ENCODE peak calls at places on chromosomes 12 and 14, in six cellular contexts. D, W, C, F, S and R are unnamed samples.

GRCh38 chr12:88658009-88658408 is 77.7 kb upstream of the KITLG start:
- DNase-seq in D (no peak), W (no peak), C (no peak), F (no peak), S (no peak), R (no peak)

GRCh38 chr14:67514650-67515385 is 18.3 kb upstream of the PLEKHH1 start:
- DNase-seq in D (no peak), W (peak; percentile 42), C (peak; percentile 51), F (no peak), S (peak; percentile 54), R (peak; percentile 62)

GRCh38 chr12:47022296-47022695 is 57.1 kb upstream of the PCED1B start:
- DNase-seq in D (no peak), W (no peak), C (no peak), F (no peak), S (no peak), R (no peak)

GRCh38 chr12:6326316-6326959 is 15.4 kb downstream of the TNFRSF1A start:
- DNase-seq in D (no peak), W (peak; percentile 81), C (no peak), F (no peak), S (peak; percentile 35), R (peak; percentile 54)

GRCh38 chr14:104113631-104114420 is 24.6 kb upstream of the KIF26A start:
- DNase-seq in D (no peak), W (peak; percentile 19), C (no peak), F (no peak), S (peak; percentile 1), R (no peak)

GRCh38 chr14:66038214-66038977 is 447.8 kb upstream of the CCDC196 start:
- DNase-seq in D (peak; percentile 3), W (no peak), C (no peak), F (no peak), S (no peak), R (peak; percentile 11)

GRCh38 chr12:132430838-132431826 is 58.8 kb upstream of the FBRSL1 start:
- DNase-seq in D (no peak), W (no peak), C (no peak), F (no peak), S (no peak), R (peak; percentile 47)

GRCh38 chr12:76266797-76267196 is 81.4 kb downstream of the BBS10 start:
- DNase-seq in D (peak; percentile 92), W (no peak), C (no peak), F (peak; percentile 54), S (peak; percentile 6), R (no peak)

GRCh38 chr12:14416658-14417057 is 51.2 kb downstream of the ATF7IP start:
- DNase-seq in D (no peak), W (no peak), C (no peak), F (no peak), S (no peak), R (no peak)

GRCh38 chr12:7068994-7069346 is 8.5 kb downstream of the C1S start:
- DNase-seq in D (no peak), W (no peak), C (no peak), F (no peak), S (no peak), R (no peak)

GRCh38 chr12:95083471-95083870 is 10.1 kb upstream of the NR2C1 start:
- DNase-seq in D (no peak), W (no peak), C (no peak), F (no peak), S (no peak), R (no peak)

GRCh38 chr12:109844983-109845841 is 12.0 kb upstream of the TRPV4 start:
- DNase-seq in D (peak; percentile 34), W (peak; percentile 85), C (peak; percentile 81), F (peak; percentile 74), S (peak; percentile 90), R (peak; percentile 91)

GRCh38 chr14:68110989-68111704 is 291.6 kb downstream of the RAD51B start:
- DNase-seq in D (no peak), W (no peak), C (no peak), F (no peak), S (no peak), R (no peak)

GRCh38 chr14:32226051-32226450 is 23.0 kb upstream of the RNU6-8 start:
- DNase-seq in D (no peak), W (no peak), C (no peak), F (no peak), S (peak; percentile 11), R (no peak)

GRCh38 chr12:118103601-118104382 is at the start of gene VSIG10:
- DNase-seq in D (peak; percentile 80), W (peak; percentile 68), C (no peak), F (peak; percentile 27), S (peak; percentile 88), R (peak; percentile 89)

GRCh38 chr12:1305063-1305434 is 289.3 kb downstream of the FBXL14 start:
- DNase-seq in D (no peak), W (no peak), C (no peak), F (no peak), S (no peak), R (no peak)

GRCh38 chr14:101369194-101369915 is 191.9 kb upstream of the DIO3 start:
- DNase-seq in D (no peak), W (peak; percentile 65), C (no peak), F (no peak), S (no peak), R (no peak)

GRCh38 chr12:109385339-109386078 is 37.8 kb downstream of the MYO1H start:
- DNase-seq in D (no peak), W (no peak), C (no peak), F (no peak), S (no peak), R (no peak)

GRCh38 chr12:46386877-46387629 is 14.5 kb upstream of the SLC38A2 start:
- DNase-seq in D (no peak), W (no peak), C (peak; percentile 68), F (no peak), S (peak; percentile 38), R (peak; percentile 43)

GRCh38 chr12:81297606-81298005 is 219.7 kb downstream of the ACSS3 start:
- DNase-seq in D (no peak), W (no peak), C (no peak), F (no peak), S (no peak), R (no peak)

GRCh38 chr14:55780156-55780946 is 200.3 kb downstream of the KTN1 start:
- DNase-seq in D (no peak), W (no peak), C (no peak), F (peak; percentile 61), S (peak; percentile 68), R (no peak)

GRCh38 chr12:123614531-123614930 is 12.6 kb downstream of the DDX55 start:
- DNase-seq in D (no peak), W (no peak), C (no peak), F (no peak), S (no peak), R (no peak)

GRCh38 chr12:1760566-1761382 is 59.6 kb upstream of the LRTM2 start:
- DNase-seq in D (no peak), W (no peak), C (no peak), F (no peak), S (no peak), R (no peak)

GRCh38 chr14:91570021-91570420 is 59.9 kb upstream of the PPP4R3A start:
- DNase-seq in D (no peak), W (no peak), C (no peak), F (no peak), S (no peak), R (no peak)
- H3K27me3 ChIP-seq in D (peaks cover 8% of the 10 kb centered on the region), W (no peaks in the 10 kb centered on the region), C (peaks cover 4% of the 10 kb centered on the region), F (no peaks in the 10 kb centered on the region), S (no peaks in the 10 kb centered on the region), R (peaks cover 8% of the 10 kb centered on the region)

DNA sequence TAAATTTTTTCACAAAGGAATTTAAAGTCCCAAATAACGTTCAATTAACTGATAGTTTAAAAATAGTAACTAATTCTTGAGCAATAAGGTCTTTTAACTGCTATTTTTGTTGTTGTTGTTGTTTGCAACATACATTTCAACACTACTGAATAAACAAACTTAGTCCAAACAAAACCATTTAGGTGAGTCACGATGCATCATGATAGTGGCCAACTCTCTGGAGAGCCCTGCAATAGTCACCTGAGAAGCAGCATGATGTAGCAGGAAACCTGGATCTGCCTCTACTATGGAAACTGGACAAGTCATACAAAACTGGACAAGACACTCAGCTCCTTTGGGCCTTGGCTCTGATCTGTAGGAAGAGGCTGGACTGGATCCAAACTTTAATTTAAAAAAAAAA is 117.3 kb downstream of the MED13L start:
- DNase-seq in D (peak; percentile 47), W (no peak), C (no peak), F (no peak), S (no peak), R (no peak)
- H3K27ac ChIP-seq in D (peak overlapping the region; percentile 36), W (no peak overlapping the region), C (no peak overlapping the region), F (no peak overlapping the region), S (no peak overlapping the region), R (no peak overlapping the region)

GRCh38 chr12:120257041-120257821 is 8.3 kb downstream of the PXN start:
- DNase-seq in D (peak; percentile 59), W (peak; percentile 55), C (no peak), F (no peak), S (peak; percentile 74), R (no peak)
- TF ChIP-seq POLR2A in D (no peak), W (no peak), C (no peak), F (no peak), S (no peak), R (no peak)

GRCh38 chr12:112664569-112664968 is 127.0 kb upstream of the RPH3A start:
- DNase-seq in D (no peak), W (no peak), C (no peak), F (no peak), S (peak; percentile 7), R (no peak)

DNA sequence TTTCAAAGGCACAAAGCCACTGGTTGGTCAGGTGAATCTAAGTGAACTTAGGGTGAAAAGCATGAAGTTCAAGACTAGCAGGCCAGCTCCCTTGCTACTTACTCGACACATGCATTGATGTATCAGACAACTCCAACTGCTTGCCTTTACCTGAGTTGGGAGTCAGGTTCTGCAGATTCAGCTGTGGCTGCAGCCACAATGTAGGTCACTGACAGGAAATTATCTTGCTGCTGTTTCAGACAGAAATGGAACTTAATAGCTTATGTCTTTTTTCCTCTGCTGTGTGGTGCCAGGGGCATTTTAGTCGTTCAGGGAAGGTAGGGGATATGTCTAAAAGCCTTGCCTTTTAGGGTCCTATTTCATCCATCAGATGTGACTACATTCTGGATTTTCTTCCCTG is 125.6 kb upstream of the RPH3A start:
- DNase-seq in D (no peak), W (no peak), C (no peak), F (no peak), S (no peak), R (no peak)
- H3K27me3 ChIP-seq in D (no peaks in the 10 kb centered on the region), W (no peaks in the 10 kb centered on the region), C (no peaks in the 10 kb centered on the region), F (no peaks in the 10 kb centered on the region), S (no peaks in the 10 kb centered on the region), R (peaks cover 11% of the 10 kb centered on the region)

GRCh38 chr14:31127690-31128089 is 79.9 kb downstream of the HECTD1 start:
- DNase-seq in D (no peak), W (no peak), C (no peak), F (no peak), S (no peak), R (no peak)

GRCh38 chr14:31128601-31129526 is 78.7 kb downstream of the HECTD1 start:
- DNase-seq in D (no peak), W (no peak), C (no peak), F (no peak), S (no peak), R (no peak)

GRCh38 chr14:31138301-31138700 is 69.3 kb downstream of the HECTD1 start:
- DNase-seq in D (no peak), W (no peak), C (no peak), F (no peak), S (no peak), R (no peak)

GRCh38 chr14:31137214-31137889 is 70.2 kb downstream of the HECTD1 start:
- DNase-seq in D (no peak), W (no peak), C (no peak), F (no peak), S (peak; percentile 64), R (no peak)

GRCh38 chr14:31133133-31133532 is 74.5 kb downstream of the HECTD1 start:
- DNase-seq in D (no peak), W (no peak), C (no peak), F (no peak), S (no peak), R (no peak)
- H3K27ac ChIP-seq in D (no peak overlapping the region), W (no peak overlapping the region), C (no peak overlapping the region), F (no peak overlapping the region), S (no peak overlapping the region), R (no peak overlapping the region)